ENCODE peak calls at places on chromosome X, in five cellular contexts. One of them, this sample, is unnamed.

GRCh38 chrX:103309860-103310591 is 764 bp downstream of the BEX2 start:
- DNase-seq in iris pigment epithelial cell: no peak
- DNase-seq in progenitor cell of endocrine pancreas: no peak
- DNase-seq in astrocyte of the hippocampus: no peak
- DNase-seq in MCF 10A: no peak
- DNase-seq in this sample: peak

GRCh38 chrX:113391875-113392274 is 551.2 kb upstream of the AMOT start:
- DNase-seq in iris pigment epithelial cell: no peak
- DNase-seq in progenitor cell of endocrine pancreas: no peak
- DNase-seq in astrocyte of the hippocampus: no peak
- DNase-seq in MCF 10A: no peak
- DNase-seq in this sample: no peak

GRCh38 chrX:39398215-39398972 is 597.1 kb downstream of the MID1IP1 start:
- DNase-seq in iris pigment epithelial cell: no peak
- DNase-seq in progenitor cell of endocrine pancreas: no peak
- DNase-seq in astrocyte of the hippocampus: no peak
- DNase-seq in MCF 10A: no peak
- DNase-seq in this sample: no peak

GRCh38 chrX:20300822-20301221 is 34.1 kb upstream of the RPS6KA3 start:
- DNase-seq in iris pigment epithelial cell: no peak
- DNase-seq in progenitor cell of endocrine pancreas: no peak
- DNase-seq in astrocyte of the hippocampus: no peak
- DNase-seq in MCF 10A: no peak
- DNase-seq in this sample: no peak

GRCh38 chrX:2723316-2723879 is 28.4 kb upstream of the XG start:
- DNase-seq in iris pigment epithelial cell: no peak
- DNase-seq in progenitor cell of endocrine pancreas: no peak
- DNase-seq in astrocyte of the hippocampus: no peak
- DNase-seq in MCF 10A: no peak
- DNase-seq in this sample: no peak

GRCh38 chrX:131987252-131987651 is 35.9 kb upstream of the STK26 start:
- DNase-seq in iris pigment epithelial cell: no peak
- DNase-seq in progenitor cell of endocrine pancreas: no peak
- DNase-seq in astrocyte of the hippocampus: no peak
- DNase-seq in MCF 10A: no peak
- DNase-seq in this sample: no peak

GRCh38 chrX:1150569-1151347 is 61.7 kb downstream of the CRLF2 start:
- DNase-seq in iris pigment epithelial cell: no peak
- DNase-seq in progenitor cell of endocrine pancreas: no peak
- DNase-seq in astrocyte of the hippocampus: no peak
- DNase-seq in MCF 10A: no peak
- DNase-seq in this sample: no peak

GRCh38 chrX:3651272-3651671 is 62.2 kb downstream of the PRKX start:
- DNase-seq in iris pigment epithelial cell: peak
- DNase-seq in progenitor cell of endocrine pancreas: no peak
- DNase-seq in astrocyte of the hippocampus: peak
- DNase-seq in MCF 10A: peak
- DNase-seq in this sample: no peak

GRCh38 chrX:120749141-120749846 is 119.4 kb upstream of the C1GALT1C1 start:
- DNase-seq in iris pigment epithelial cell: no peak
- DNase-seq in progenitor cell of endocrine pancreas: no peak
- DNase-seq in astrocyte of the hippocampus: peak
- DNase-seq in MCF 10A: no peak
- DNase-seq in this sample: no peak

GRCh38 chrX:70998402-70999027 is 67.6 kb upstream of the SLC7A3 start:
- DNase-seq in iris pigment epithelial cell: peak
- DNase-seq in progenitor cell of endocrine pancreas: no peak
- DNase-seq in astrocyte of the hippocampus: peak
- DNase-seq in MCF 10A: peak
- DNase-seq in this sample: no peak

GRCh38 chrX:152893631-152894610 is 3.9 kb upstream of the ZNF185 start:
- DNase-seq in iris pigment epithelial cell: no peak
- DNase-seq in progenitor cell of endocrine pancreas: no peak
- DNase-seq in astrocyte of the hippocampus: no peak
- DNase-seq in MCF 10A: no peak
- DNase-seq in this sample: no peak

GRCh38 chrX:83916525-83916924 is 55.6 kb downstream of the CYLC1 start:
- DNase-seq in iris pigment epithelial cell: peak
- DNase-seq in progenitor cell of endocrine pancreas: no peak
- DNase-seq in astrocyte of the hippocampus: no peak
- DNase-seq in MCF 10A: peak
- DNase-seq in this sample: no peak

GRCh38 chrX:69371159-69371558 is 133.0 kb upstream of the NALF2 start:
- DNase-seq in iris pigment epithelial cell: no peak
- DNase-seq in progenitor cell of endocrine pancreas: no peak
- DNase-seq in astrocyte of the hippocampus: no peak
- DNase-seq in MCF 10A: no peak
- DNase-seq in this sample: no peak

GRCh38 chrX:63434665-63435064 is 83.5 kb upstream of the SPIN4 start:
- DNase-seq in iris pigment epithelial cell: peak
- DNase-seq in progenitor cell of endocrine pancreas: no peak
- DNase-seq in astrocyte of the hippocampus: peak
- DNase-seq in MCF 10A: peak
- DNase-seq in this sample: no peak

GRCh38 chrX:154096140-154097002 is 1.1 kb downstream of the MECP2 start:
- DNase-seq in iris pigment epithelial cell: peak
- DNase-seq in progenitor cell of endocrine pancreas: no peak
- DNase-seq in astrocyte of the hippocampus: peak
- DNase-seq in MCF 10A: peak
- DNase-seq in this sample: no peak

GRCh38 chrX:137194164-137194563 is 160.4 kb upstream of the GPR101 start:
- DNase-seq in iris pigment epithelial cell: peak
- DNase-seq in progenitor cell of endocrine pancreas: peak
- DNase-seq in astrocyte of the hippocampus: peak
- DNase-seq in MCF 10A: peak
- DNase-seq in this sample: no peak

GRCh38 chrX:7055386-7056137 is 92.0 kb upstream of the STS start:
- DNase-seq in iris pigment epithelial cell: no peak
- DNase-seq in progenitor cell of endocrine pancreas: no peak
- DNase-seq in astrocyte of the hippocampus: no peak
- DNase-seq in MCF 10A: no peak
- DNase-seq in this sample: no peak

GRCh38 chrX:41259516-41259915 is 74.4 kb upstream of the DDX3X start:
- DNase-seq in iris pigment epithelial cell: no peak
- DNase-seq in progenitor cell of endocrine pancreas: no peak
- DNase-seq in astrocyte of the hippocampus: no peak
- DNase-seq in MCF 10A: no peak
- DNase-seq in this sample: no peak